ENCODE peak calls at places on chromosomes 4 and X, in six cellular contexts. O is BJ; H is left ventricle myocardium inferior; L is activated CD8-positive, alpha-beta T cell treated with anti-CD3 and anti-CD28 coated beads for 36 hours; Q is tibial nerve; W is tibial artery. T is an unnamed sample.

GRCh38 chr4:3387943-3388348 is 53.8 kb upstream of the HGFAC start:
- DNase-seq in H (peak), O (no peak), Q (peak), L (no peak), W (peak), T (no peak)

GRCh38 chr4:125043453-125043852 is 271.3 kb upstream of the FAT4 start:
- DNase-seq in O (no peak), Q (no peak), L (no peak), W (no peak), H (no peak), T (no peak)

GRCh38 chrX:39591099-39591498 is 506.7 kb downstream of the BCOR start:
- DNase-seq in H (no peak), O (no peak), Q (no peak), W (no peak), L (no peak), T (no peak)

GRCh38 chr4:8837181-8837811 is 34.3 kb downstream of the HMX1 start:
- DNase-seq in L (no peak), Q (no peak), O (no peak), W (peak), H (no peak), T (no peak)

GRCh38 chr4:10158355-10158942 is 41.9 kb upstream of the WDR1 start:
- DNase-seq in Q (no peak), H (no peak), L (peak), O (no peak), W (no peak), T (no peak)

GRCh38 chr4:150278206-150278605 is 200.0 kb downstream of the DCLK2 start:
- DNase-seq in W (no peak), Q (no peak), L (no peak), H (no peak), O (no peak), T (no peak)

GRCh38 chr4:6643141-6643847 is 2.8 kb downstream of the MRFAP1 start:
- DNase-seq in Q (no peak), H (no peak), W (no peak), L (no peak), O (no peak), T (no peak)

GRCh38 chrX:114344756-114345155 is 239.1 kb upstream of the HTR2C start:
- DNase-seq in W (no peak), L (no peak), O (no peak), Q (no peak), H (no peak), T (peak)

GRCh38 chr4:88010921-88011320 is 3.5 kb downstream of the PKD2 start:
- DNase-seq in L (no peak), H (no peak), O (no peak), Q (no peak), W (no peak), T (no peak)

GRCh38 chrX:56219702-56220101 is 12.5 kb upstream of the KLF8 start:
- DNase-seq in Q (no peak), L (no peak), H (no peak), O (no peak), W (no peak), T (no peak)
- TF ChIP-seq CTCF in Q (peak), L (no peak), H (peak), O (no peak), W (peak), T (no peak)

GRCh38 chrX:56763556-56764152 is 34.6 kb downstream of the NBDY start:
- DNase-seq in W (no peak), L (no peak), H (no peak), O (no peak), Q (no peak), T (peak)
- TF ChIP-seq CTCF in W (no peak), L (no peak), H (no peak), O (no peak), Q (peak), T (no peak)

DNA sequence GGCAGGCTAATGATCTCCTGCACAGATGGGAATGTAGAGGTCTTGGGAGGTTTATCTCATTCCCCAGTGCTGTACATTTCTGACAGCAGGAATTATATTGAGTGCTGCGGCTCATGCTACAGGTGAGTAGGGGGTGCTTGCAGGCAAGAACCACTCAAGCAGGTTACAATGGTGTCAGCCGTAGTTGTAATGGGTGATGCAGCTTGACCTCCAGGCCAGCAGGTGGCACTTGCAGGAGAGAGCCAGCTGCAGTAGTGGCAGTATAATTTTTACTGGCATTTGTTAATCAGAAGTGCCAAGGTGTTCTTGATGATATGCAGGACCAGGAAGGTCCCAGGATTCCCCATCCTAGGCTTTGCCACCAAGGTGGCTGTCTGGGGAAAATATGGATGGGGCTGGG is 759.6 kb upstream of the NDST4 start:
- DNase-seq in H (no peak), O (no peak), Q (no peak), W (no peak), L (no peak), T (no peak)
- TF ChIP-seq CTCF in H (no peak), O (no peak), Q (no peak), W (no peak), L (no peak), T (peak)

GRCh38 chr4:99848576-99848975 is 31.9 kb downstream of the DAPP1 start:
- DNase-seq in H (no peak), W (no peak), O (no peak), L (peak), Q (no peak), T (peak)

GRCh38 chr4:99845708-99846469 is 29.3 kb downstream of the DAPP1 start:
- DNase-seq in W (no peak), Q (no peak), L (peak), H (no peak), O (no peak), T (no peak)

GRCh38 chr4:99845179-99845578 is 28.6 kb downstream of the DAPP1 start:
- DNase-seq in W (no peak), O (no peak), L (no peak), Q (no peak), H (no peak), T (no peak)

GRCh38 chr4:99847362-99847976 is 30.8 kb downstream of the DAPP1 start:
- DNase-seq in O (no peak), H (no peak), Q (no peak), L (peak), W (no peak), T (peak)

GRCh38 chr4:99846891-99847290 is 30.3 kb downstream of the DAPP1 start:
- DNase-seq in Q (no peak), O (no peak), W (no peak), H (no peak), L (no peak), T (no peak)
- TF ChIP-seq CTCF in Q (no peak), O (no peak), W (no peak), H (no peak), L (no peak), T (no peak)

GRCh38 chr4:184003433-184003832 is 98.3 kb downstream of the STOX2 start:
- DNase-seq in W (no peak), Q (no peak), H (no peak), O (no peak), L (no peak), T (no peak)
- TF ChIP-seq CTCF in W (no peak), Q (no peak), H (no peak), O (no peak), L (no peak), T (no peak)

DNA sequence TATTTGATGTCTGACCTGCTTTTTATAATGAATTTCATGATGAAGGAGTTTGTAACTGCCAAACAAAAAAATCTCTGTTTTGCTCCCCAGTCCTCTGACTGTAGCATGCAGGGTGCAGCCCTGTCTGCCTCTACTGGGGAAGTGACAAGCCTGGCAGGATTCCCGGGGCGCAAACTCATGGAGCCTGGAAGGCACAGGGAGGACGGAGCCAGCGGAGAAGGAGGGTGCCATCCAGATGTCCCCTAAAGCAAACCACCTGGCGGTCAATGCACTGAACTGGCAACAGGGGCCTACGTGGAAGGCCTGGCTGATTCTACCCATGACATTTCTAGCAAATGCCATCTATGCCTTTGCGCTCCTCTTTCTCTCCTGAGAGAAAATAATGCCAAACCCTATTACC is 329.5 kb upstream of the NOCT start:
- DNase-seq in L (no peak), H (peak), W (no peak), Q (no peak), O (no peak), T (no peak)
- TF ChIP-seq CTCF in L (no peak), H (peak), W (no peak), Q (no peak), O (no peak), T (no peak)

DNA sequence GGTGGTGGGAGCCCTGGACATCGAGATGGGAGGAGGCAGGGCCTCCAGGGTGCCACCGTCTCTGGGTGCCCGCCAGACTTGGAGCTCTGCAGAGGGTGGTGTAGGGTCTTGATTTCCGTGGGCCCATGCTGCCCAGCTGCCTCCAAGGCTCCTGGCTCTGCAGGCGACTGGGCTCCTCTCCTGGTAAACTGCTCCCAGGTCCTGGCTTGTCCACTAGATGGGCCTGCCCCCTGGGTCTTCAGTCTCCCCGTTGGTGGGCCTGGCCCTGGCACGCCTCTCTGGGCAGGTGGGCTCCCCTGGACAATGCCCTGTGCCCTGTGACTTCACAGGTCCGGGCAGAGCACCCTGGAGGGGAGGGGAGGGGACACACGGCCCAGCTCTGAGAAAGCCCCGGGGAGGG is 7.7 kb downstream of the FGFR3 start:
- DNase-seq in O (no peak), Q (no peak), H (no peak), W (no peak), L (no peak), T (no peak)
- TF ChIP-seq CTCF in O (no peak), Q (no peak), H (no peak), W (no peak), L (no peak), T (no peak)

GRCh38 chr4:173272987-173273386 is 61.2 kb downstream of the HMGB2 start:
- DNase-seq in Q (no peak), L (no peak), H (no peak), W (no peak), O (no peak), T (no peak)

GRCh38 chr4:173264960-173265281 is 69.2 kb downstream of the HMGB2 start:
- DNase-seq in W (no peak), L (no peak), H (no peak), Q (no peak), O (no peak), T (no peak)

GRCh38 chr4:173270312-173271027 is 63.7 kb downstream of the HMGB2 start:
- DNase-seq in Q (no peak), L (no peak), O (no peak), W (no peak), H (no peak), T (no peak)

GRCh38 chr4:173272314-173272713 is 61.8 kb downstream of the HMGB2 start:
- DNase-seq in H (no peak), L (no peak), Q (no peak), O (no peak), W (no peak), T (no peak)

DNA sequence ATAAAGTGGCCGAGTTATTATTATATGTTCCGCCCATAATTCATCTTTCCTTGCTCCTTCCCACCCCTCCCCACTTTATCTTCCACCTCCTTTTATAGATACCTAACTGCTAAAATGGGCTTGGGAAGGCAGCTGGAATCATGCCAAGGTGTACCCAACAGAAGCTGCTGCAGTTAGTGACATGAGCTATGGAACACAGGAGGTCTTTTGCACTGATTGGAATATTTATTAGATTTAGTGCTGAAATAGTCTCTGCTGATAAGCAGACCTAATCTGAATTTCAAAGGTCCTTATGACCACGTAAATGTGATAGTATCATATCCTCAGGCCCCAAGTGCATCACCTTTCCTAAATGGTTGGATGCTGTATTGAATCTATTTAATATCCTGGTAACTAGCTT is 64.9 kb downstream of the HMGB2 start:
- DNase-seq in Q (no peak), W (no peak), O (no peak), H (no peak), L (no peak), T (no peak)
- TF ChIP-seq CTCF in Q (no peak), W (no peak), O (no peak), H (no peak), L (no peak), T (no peak)

T was measured in GM10248.